ENCODE peak calls at places on chromosomes 12 and 14, in seven cellular contexts. One of them, this sample, is unnamed.

GRCh38 chr12:125187780-125188741 is 122.8 kb downstream of the AACS start:
- DNase-seq in PC-3: peak
- DNase-seq in mammary epithelial cell: no peak
- DNase-seq in AG04450: no peak
- DNase-seq in GM12864: no peak
- DNase-seq in AG09319: no peak
- DNase-seq in GM10248: no peak
- DNase-seq in this sample: no peak

GRCh38 chr12:69701821-69702220 is 2.7 kb upstream of the BEST3 start:
- DNase-seq in PC-3: no peak
- DNase-seq in AG09319: no peak
- DNase-seq in GM10248: no peak
- DNase-seq in AG04450: no peak
- DNase-seq in mammary epithelial cell: no peak
- DNase-seq in GM12864: no peak
- DNase-seq in this sample: no peak

GRCh38 chr14:58663494-58664111 is 25.8 kb downstream of the DACT1 start:
- DNase-seq in mammary epithelial cell: peak
- DNase-seq in GM12864: no peak
- DNase-seq in GM10248: no peak
- DNase-seq in PC-3: no peak
- DNase-seq in AG09319: no peak
- DNase-seq in AG04450: peak
- DNase-seq in this sample: peak

GRCh38 chr14:23056956-23057756 is at the start of gene CDH24:
- DNase-seq in GM12864: no peak
- DNase-seq in mammary epithelial cell: peak
- DNase-seq in PC-3: peak
- DNase-seq in AG09319: no peak
- DNase-seq in GM10248: peak
- DNase-seq in AG04450: no peak
- DNase-seq in this sample: peak

GRCh38 chr12:75888398-75888797 is 143.2 kb downstream of the PHLDA1 start:
- DNase-seq in PC-3: no peak
- DNase-seq in GM12864: no peak
- DNase-seq in GM10248: no peak
- DNase-seq in AG04450: no peak
- DNase-seq in AG09319: no peak
- DNase-seq in mammary epithelial cell: no peak
- DNase-seq in this sample: no peak

GRCh38 chr14:104694475-104694950 is 5.1 kb downstream of the INF2 start:
- DNase-seq in AG04450: no peak
- DNase-seq in GM12864: no peak
- DNase-seq in PC-3: no peak
- DNase-seq in GM10248: no peak
- DNase-seq in AG09319: no peak
- DNase-seq in mammary epithelial cell: no peak
- DNase-seq in this sample: no peak

GRCh38 chr12:57687862-57688261 is 6.1 kb upstream of the OS9 start:
- DNase-seq in AG09319: no peak
- DNase-seq in AG04450: no peak
- DNase-seq in GM10248: no peak
- DNase-seq in PC-3: no peak
- DNase-seq in GM12864: no peak
- DNase-seq in mammary epithelial cell: no peak
- DNase-seq in this sample: no peak

GRCh38 chr14:67627519-67627918 is 7.8 kb downstream of the ARG2 start:
- DNase-seq in mammary epithelial cell: no peak
- DNase-seq in PC-3: no peak
- DNase-seq in AG09319: no peak
- DNase-seq in GM10248: no peak
- DNase-seq in GM12864: no peak
- DNase-seq in AG04450: no peak
- DNase-seq in this sample: no peak

GRCh38 chr12:96879301-96879700 is 27.8 kb upstream of the NEDD1 start:
- DNase-seq in GM10248: no peak
- DNase-seq in mammary epithelial cell: no peak
- DNase-seq in AG09319: no peak
- DNase-seq in PC-3: no peak
- DNase-seq in AG04450: no peak
- DNase-seq in GM12864: no peak
- DNase-seq in this sample: no peak

GRCh38 chr12:51533799-51534198 is 57.2 kb upstream of the SCN8A start:
- DNase-seq in GM12864: no peak
- DNase-seq in mammary epithelial cell: no peak
- DNase-seq in AG09319: no peak
- DNase-seq in AG04450: no peak
- DNase-seq in GM10248: no peak
- DNase-seq in PC-3: peak
- DNase-seq in this sample: no peak

GRCh38 chr14:80310950-80311349 is 99.6 kb upstream of the DIO2 start:
- DNase-seq in mammary epithelial cell: no peak
- DNase-seq in GM10248: no peak
- DNase-seq in GM12864: no peak
- DNase-seq in PC-3: no peak
- DNase-seq in AG04450: no peak
- DNase-seq in AG09319: no peak
- DNase-seq in this sample: peak

GRCh38 chr14:75554482-75554881 is 23.9 kb upstream of the FLVCR2 start:
- DNase-seq in GM12864: no peak
- DNase-seq in GM10248: no peak
- DNase-seq in AG04450: no peak
- DNase-seq in PC-3: peak
- DNase-seq in AG09319: no peak
- DNase-seq in mammary epithelial cell: peak
- DNase-seq in this sample: peak

GRCh38 chr14:23409966-23410635 is 2.0 kb upstream of the MYH6 start:
- DNase-seq in PC-3: no peak
- DNase-seq in AG09319: no peak
- DNase-seq in AG04450: no peak
- DNase-seq in GM12864: no peak
- DNase-seq in GM10248: no peak
- DNase-seq in mammary epithelial cell: no peak
- DNase-seq in this sample: no peak

GRCh38 chr14:73180385-73180805 is 44.1 kb downstream of the PSEN1 start:
- DNase-seq in PC-3: peak
- DNase-seq in GM10248: no peak
- DNase-seq in GM12864: no peak
- DNase-seq in AG04450: peak
- DNase-seq in mammary epithelial cell: peak
- DNase-seq in AG09319: peak
- DNase-seq in this sample: peak

GRCh38 chr12:25958254-25959068 is at the start of gene RASSF8:
- DNase-seq in GM12864: no peak
- DNase-seq in AG09319: peak
- DNase-seq in GM10248: peak
- DNase-seq in mammary epithelial cell: peak
- DNase-seq in PC-3: peak
- DNase-seq in AG04450: peak
- DNase-seq in this sample: peak

GRCh38 chr14:70755655-70756054 is 53.7 kb downstream of the MAP3K9 start:
- DNase-seq in PC-3: peak
- DNase-seq in GM12864: no peak
- DNase-seq in GM10248: no peak
- DNase-seq in AG09319: no peak
- DNase-seq in AG04450: no peak
- DNase-seq in mammary epithelial cell: peak
- DNase-seq in this sample: peak

GRCh38 chr14:96762650-96763049 is 34.5 kb upstream of the VRK1 start:
- DNase-seq in AG09319: no peak
- DNase-seq in mammary epithelial cell: peak
- DNase-seq in AG04450: no peak
- DNase-seq in GM10248: peak
- DNase-seq in GM12864: peak
- DNase-seq in PC-3: peak
- DNase-seq in this sample: peak

GRCh38 chr12:6146509-6146908 is 22.0 kb upstream of the VWF start:
- DNase-seq in GM12864: no peak
- DNase-seq in AG09319: no peak
- DNase-seq in PC-3: no peak
- DNase-seq in GM10248: no peak
- DNase-seq in mammary epithelial cell: no peak
- DNase-seq in AG04450: no peak
- DNase-seq in this sample: no peak

GRCh38 chr14:99257122-99257672 is 14.8 kb downstream of the BCL11B start:
- DNase-seq in PC-3: no peak
- DNase-seq in AG09319: no peak
- DNase-seq in AG04450: no peak
- DNase-seq in GM12864: no peak
- DNase-seq in GM10248: no peak
- DNase-seq in mammary epithelial cell: no peak
- DNase-seq in this sample: no peak

GRCh38 chr12:29794869-29795268 is 11.1 kb upstream of the TMTC1 start:
- DNase-seq in GM10248: no peak
- DNase-seq in AG09319: no peak
- DNase-seq in AG04450: no peak
- DNase-seq in GM12864: no peak
- DNase-seq in PC-3: peak
- DNase-seq in mammary epithelial cell: no peak
- DNase-seq in this sample: no peak

GRCh38 chr14:92105845-92106094 is 612 bp downstream of the ATXN3 start:
- DNase-seq in GM10248: peak
- DNase-seq in GM12864: no peak
- DNase-seq in AG04450: no peak
- DNase-seq in AG09319: no peak
- DNase-seq in PC-3: peak
- DNase-seq in mammary epithelial cell: no peak
- DNase-seq in this sample: peak

GRCh38 chr12:96195845-96196451 is 1.8 kb downstream of the ELK3 start:
- DNase-seq in GM10248: no peak
- DNase-seq in mammary epithelial cell: peak
- DNase-seq in PC-3: peak
- DNase-seq in AG09319: no peak
- DNase-seq in AG04450: no peak
- DNase-seq in GM12864: no peak
- DNase-seq in this sample: peak

GRCh38 chr14:79161576-79161975 is 991.4 kb downstream of the NRXN3 start:
- DNase-seq in GM12864: no peak
- DNase-seq in PC-3: no peak
- DNase-seq in mammary epithelial cell: peak
- DNase-seq in AG09319: no peak
- DNase-seq in GM10248: no peak
- DNase-seq in AG04450: peak
- DNase-seq in this sample: peak

DNA sequence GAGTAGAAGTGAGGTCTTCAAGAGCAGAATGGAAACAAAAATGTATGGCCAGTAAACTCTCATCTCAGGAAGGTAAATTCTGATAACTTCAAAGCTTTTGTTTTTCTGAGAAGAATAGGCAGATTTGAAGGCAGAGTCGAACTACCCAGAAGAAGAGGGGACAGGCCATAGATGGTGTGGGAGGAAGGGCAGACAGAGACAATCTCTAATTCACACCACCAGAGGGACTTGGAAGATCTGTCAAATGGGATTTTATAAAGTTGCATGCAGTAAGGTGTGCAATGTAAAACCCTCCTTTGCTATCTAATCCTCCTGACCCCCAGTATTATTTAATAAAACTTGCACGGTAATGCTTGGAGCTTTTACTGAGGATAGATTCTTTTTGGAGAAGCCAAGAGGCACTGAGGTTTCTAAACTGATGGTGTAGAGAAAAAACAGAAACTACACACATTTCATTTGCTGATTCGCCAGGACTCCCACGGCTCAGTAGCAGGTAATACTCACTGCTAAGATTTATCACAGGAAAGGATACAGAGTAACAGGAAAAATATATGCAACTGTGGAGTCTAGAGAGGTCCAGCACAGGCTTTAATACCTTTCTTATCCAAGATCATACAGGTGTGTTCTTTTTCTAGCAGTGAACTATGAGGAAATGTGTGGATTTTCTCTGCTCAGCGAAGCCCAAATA is 18.3 kb downstream of the SLC38A2 start:
- DNase-seq in AG09319: no peak
- DNase-seq in mammary epithelial cell: no peak
- DNase-seq in PC-3: no peak
- DNase-seq in GM10248: no peak
- DNase-seq in AG04450: no peak
- DNase-seq in GM12864: no peak
- DNase-seq in this sample: no peak
- TF ChIP-seq CTCF in AG09319: no peak
- TF ChIP-seq CTCF in mammary epithelial cell: peak
- TF ChIP-seq CTCF in PC-3: peak
- TF ChIP-seq CTCF in GM10248: no peak
- TF ChIP-seq CTCF in AG04450: no peak
- TF ChIP-seq CTCF in GM12864: peak
- TF ChIP-seq CTCF in this sample: no peak

GRCh38 chr14:106508216-106508615 is 981.8 kb downstream of the TMEM121 start:
- DNase-seq in AG09319: no peak
- DNase-seq in GM10248: no peak
- DNase-seq in AG04450: no peak
- DNase-seq in PC-3: no peak
- DNase-seq in mammary epithelial cell: no peak
- DNase-seq in GM12864: no peak
- DNase-seq in this sample: no peak
- TF ChIP-seq CTCF in AG09319: no peak
- TF ChIP-seq CTCF in GM10248: peak
- TF ChIP-seq CTCF in AG04450: no peak
- TF ChIP-seq CTCF in PC-3: no peak
- TF ChIP-seq CTCF in mammary epithelial cell: no peak
- TF ChIP-seq CTCF in GM12864: no peak
- TF ChIP-seq CTCF in this sample: no peak

GRCh38 chr14:93655078-93655750 is 133.1 kb downstream of the PRIMA1 start:
- DNase-seq in GM10248: peak
- DNase-seq in AG04450: no peak
- DNase-seq in PC-3: peak
- DNase-seq in AG09319: peak
- DNase-seq in GM12864: peak
- DNase-seq in mammary epithelial cell: peak
- DNase-seq in this sample: peak
- TF ChIP-seq CTCF in GM10248: peak
- TF ChIP-seq CTCF in AG04450: peak
- TF ChIP-seq CTCF in PC-3: peak
- TF ChIP-seq CTCF in AG09319: peak
- TF ChIP-seq CTCF in GM12864: peak
- TF ChIP-seq CTCF in mammary epithelial cell: peak
- TF ChIP-seq CTCF in this sample: peak

GRCh38 chr12:30796891-30797371 is 42.2 kb upstream of the CAPRIN2 start:
- DNase-seq in GM12864: no peak
- DNase-seq in mammary epithelial cell: peak
- DNase-seq in AG09319: no peak
- DNase-seq in PC-3: peak
- DNase-seq in GM10248: no peak
- DNase-seq in AG04450: no peak
- DNase-seq in this sample: peak

GRCh38 chr12:30794591-30795409 is 40.0 kb upstream of the CAPRIN2 start:
- DNase-seq in mammary epithelial cell: peak
- DNase-seq in AG09319: no peak
- DNase-seq in PC-3: peak
- DNase-seq in AG04450: no peak
- DNase-seq in GM10248: no peak
- DNase-seq in GM12864: no peak
- DNase-seq in this sample: peak

GRCh38 chr12:30796508-30796780 is 41.7 kb upstream of the CAPRIN2 start:
- DNase-seq in PC-3: peak
- DNase-seq in AG09319: peak
- DNase-seq in AG04450: no peak
- DNase-seq in mammary epithelial cell: no peak
- DNase-seq in GM10248: no peak
- DNase-seq in GM12864: no peak
- DNase-seq in this sample: peak

GRCh38 chr12:30795410-30795659 is 40.6 kb upstream of the CAPRIN2 start:
- DNase-seq in AG09319: no peak
- DNase-seq in PC-3: no peak
- DNase-seq in GM12864: no peak
- DNase-seq in AG04450: no peak
- DNase-seq in GM10248: no peak
- DNase-seq in mammary epithelial cell: no peak
- DNase-seq in this sample: no peak

GRCh38 chr12:30795660-30796507 is 41.1 kb upstream of the CAPRIN2 start:
- DNase-seq in GM10248: peak
- DNase-seq in GM12864: no peak
- DNase-seq in PC-3: peak
- DNase-seq in mammary epithelial cell: peak
- DNase-seq in AG09319: no peak
- DNase-seq in AG04450: no peak
- DNase-seq in this sample: peak
- TF ChIP-seq CTCF in GM10248: no peak
- TF ChIP-seq CTCF in GM12864: no peak
- TF ChIP-seq CTCF in PC-3: no peak
- TF ChIP-seq CTCF in mammary epithelial cell: no peak
- TF ChIP-seq CTCF in AG09319: no peak
- TF ChIP-seq CTCF in AG04450: peak
- TF ChIP-seq CTCF in this sample: no peak